ENCODE peak calls at places on chromosomes 3 and 15, in five cellular contexts. N is epithelial cell of esophagus, V is suprapubic skin, T is upper lobe of right lung, O is WERI-Rb-1. D is an unnamed sample.

GRCh38 chr15:67188551-67189218 is 65.8 kb downstream of the AAGAB start:
- DNase-seq in N (no peak), V (no peak), T (no peak), O (no peak), D (no peak)

GRCh38 chr3:102143536-102143935 is 291.3 kb upstream of the ZPLD1 start:
- DNase-seq in N (peak; percentile 13), V (no peak), T (no peak), O (no peak), D (no peak)

GRCh38 chr3:156174229-156174847 is 54.0 kb downstream of the KCNAB1 start:
- DNase-seq in N (peak; percentile 75), V (no peak), T (no peak), O (no peak), D (no peak)

GRCh38 chr15:63408514-63408913 is 26.9 kb upstream of the CA12 start:
- DNase-seq in N (no peak), V (no peak), T (no peak), O (no peak), D (no peak)

GRCh38 chr15:41937568-41937923 is 34.8 kb downstream of the EHD4 start:
- DNase-seq in N (no peak), V (no peak), T (no peak), O (no peak), D (no peak)

GRCh38 chr15:22241451-22241850 is 161.1 kb downstream of the OR4M2 start:
- DNase-seq in N (no peak), V (no peak), T (no peak), O (no peak), D (no peak)

GRCh38 chr15:39807791-39808190 is 25.1 kb upstream of the FSIP1 start:
- DNase-seq in N (no peak), V (no peak), T (no peak), O (no peak), D (no peak)

GRCh38 chr3:139564290-139564861 is 24.8 kb upstream of the RBP1 start:
- DNase-seq in N (peak; percentile 47), V (no peak), T (no peak), O (peak; percentile 59), D (no peak)

GRCh38 chr3:18670755-18671154 is 245.6 kb upstream of the SATB1 start:
- DNase-seq in N (no peak), V (no peak), T (no peak), O (no peak), D (no peak)

GRCh38 chr15:65375871-65376552 is 1.8 kb downstream of the IGDCC3 start:
- DNase-seq in N (no peak), V (no peak), T (peak; percentile 37), O (no peak), D (no peak)
- H3K4me3 ChIP-seq in N (no peak overlapping the region), V (no peak overlapping the region), T (no peak overlapping the region), O (no peak overlapping the region), D (no peak overlapping the region)

GRCh38 chr3:126945171-126945721 is 37.7 kb upstream of the PLXNA1 start:
- DNase-seq in N (no peak), V (no peak), T (no peak), O (no peak), D (peak; percentile 22)
- TF ChIP-seq CTCF in N (no peak), V (no peak), T (no peak), O (peak; percentile 23), D (no peak)

GRCh38 chr3:48188266-48189201 is at the start of gene CDC25A:
- DNase-seq in N (peak; percentile 98), V (peak; percentile 98), T (peak; percentile 96), O (peak; percentile 99), D (peak; percentile 98)
- H3K4me3 ChIP-seq in N (peak within 1 kb of the TSS; percentile 78), V (peak within 1 kb of the TSS; percentile 62), T (peak within 1 kb of the TSS; percentile 85), O (peak within 1 kb of the TSS; percentile 95), D (peak within 1 kb of the TSS; percentile 81)

GRCh38 chr15:57527382-57528091 is 64.2 kb upstream of the MYZAP start:
- DNase-seq in N (peak; percentile 85), V (no peak), T (no peak), O (peak; percentile 54), D (no peak)
- TF ChIP-seq CTCF in N (peak; percentile 58), V (peak; percentile 45), T (peak; percentile 60), O (peak; percentile 51), D (peak; percentile 74)

DNA sequence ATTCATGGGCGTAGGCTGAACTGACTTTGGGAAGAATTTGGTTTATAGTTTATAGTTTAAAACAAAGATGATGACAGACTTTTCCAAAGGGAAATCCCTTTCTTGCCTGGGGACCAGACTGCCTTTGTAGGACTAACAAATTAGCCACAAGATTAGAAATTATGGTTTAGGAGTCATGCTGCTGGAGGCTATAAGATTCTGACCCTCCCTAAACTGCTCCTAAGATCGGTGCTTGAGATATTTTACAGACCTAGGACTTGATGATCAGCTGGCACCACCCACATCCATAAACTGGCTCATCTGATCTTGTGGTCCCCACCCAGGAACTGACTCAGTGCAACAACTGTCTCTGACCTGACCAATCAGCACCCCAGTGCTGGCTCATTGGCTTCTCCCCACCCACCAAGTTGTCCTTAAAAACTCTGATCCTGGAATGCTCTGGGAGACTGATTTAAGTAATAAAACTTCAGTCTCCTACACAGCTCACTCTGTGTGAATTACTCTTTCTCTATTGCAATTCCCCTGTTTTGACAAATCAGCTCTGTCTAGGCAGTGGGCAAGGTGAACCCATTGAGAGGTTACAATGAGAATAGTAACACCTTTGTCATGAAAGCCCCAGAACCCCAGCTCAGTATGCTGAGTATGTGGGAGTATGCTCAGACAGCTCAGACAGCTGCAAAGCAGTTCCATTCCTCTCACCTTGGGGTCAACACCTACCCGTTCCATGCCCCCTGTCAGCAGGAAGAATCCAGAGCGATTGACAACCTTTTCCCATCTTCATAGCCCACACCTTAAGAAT is 51.6 kb upstream of the C15orf39 start:
- DNase-seq in N (peak; percentile 82), V (no peak), T (no peak), O (no peak), D (no peak)
- H3K4me3 ChIP-seq in N (no peak overlapping the region), V (no peak overlapping the region), T (no peak overlapping the region), O (no peak overlapping the region), D (no peak overlapping the region)

GRCh38 chr3:7289113-7289512 is 428.2 kb downstream of the GRM7 start:
- DNase-seq in N (no peak), V (no peak), T (no peak), O (no peak), D (no peak)

GRCh38 chr3:7282988-7283387 is 422.1 kb downstream of the GRM7 start:
- DNase-seq in N (no peak), V (no peak), T (no peak), O (no peak), D (no peak)

GRCh38 chr3:7288133-7288532 is 427.2 kb downstream of the GRM7 start:
- DNase-seq in N (no peak), V (no peak), T (no peak), O (no peak), D (no peak)

GRCh38 chr3:7290062-7290825 is 429.3 kb downstream of the GRM7 start:
- DNase-seq in N (no peak), V (no peak), T (no peak), O (no peak), D (no peak)

DNA sequence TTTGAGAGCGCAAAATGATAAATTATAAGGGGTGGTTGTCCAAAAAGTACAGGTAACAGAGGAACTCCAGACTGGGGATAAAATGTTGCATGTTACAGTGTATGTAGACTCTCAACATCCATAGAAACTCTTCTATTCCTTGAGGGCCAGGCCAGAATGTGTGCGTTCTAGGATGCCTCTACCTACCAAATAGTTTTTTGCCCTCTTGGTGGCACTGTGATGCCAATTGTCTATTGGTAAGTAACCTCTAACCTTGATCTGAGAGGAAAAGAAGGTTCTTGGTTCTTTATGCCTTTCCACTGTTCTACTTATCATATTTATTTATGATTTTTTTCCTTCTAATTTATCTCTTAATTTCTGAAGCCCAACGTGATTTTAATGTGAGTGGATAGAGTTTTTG is 424.6 kb downstream of the GRM7 start:
- DNase-seq in N (peak; percentile 27), V (no peak), T (no peak), O (peak; percentile 18), D (no peak)
- TF ChIP-seq CTCF in N (peak; percentile 37), V (no peak), T (peak; percentile 39), O (peak; percentile 17), D (peak; percentile 26)

GRCh38 chr3:178540184-178540583 is 3.9 kb downstream of the KCNMB2 start:
- DNase-seq in N (no peak), V (no peak), T (no peak), O (no peak), D (no peak)

GRCh38 chr3:178538065-178538464 is 1.8 kb downstream of the KCNMB2 start:
- DNase-seq in N (no peak), V (no peak), T (no peak), O (no peak), D (no peak)

GRCh38 chr3:178536271-178537079 is at the start of gene KCNMB2:
- DNase-seq in N (no peak), V (no peak), T (no peak), O (no peak), D (no peak)

GRCh38 chr3:178532414-178532813 is 3.8 kb upstream of the KCNMB2 start:
- DNase-seq in N (no peak), V (no peak), T (no peak), O (no peak), D (no peak)

DNA sequence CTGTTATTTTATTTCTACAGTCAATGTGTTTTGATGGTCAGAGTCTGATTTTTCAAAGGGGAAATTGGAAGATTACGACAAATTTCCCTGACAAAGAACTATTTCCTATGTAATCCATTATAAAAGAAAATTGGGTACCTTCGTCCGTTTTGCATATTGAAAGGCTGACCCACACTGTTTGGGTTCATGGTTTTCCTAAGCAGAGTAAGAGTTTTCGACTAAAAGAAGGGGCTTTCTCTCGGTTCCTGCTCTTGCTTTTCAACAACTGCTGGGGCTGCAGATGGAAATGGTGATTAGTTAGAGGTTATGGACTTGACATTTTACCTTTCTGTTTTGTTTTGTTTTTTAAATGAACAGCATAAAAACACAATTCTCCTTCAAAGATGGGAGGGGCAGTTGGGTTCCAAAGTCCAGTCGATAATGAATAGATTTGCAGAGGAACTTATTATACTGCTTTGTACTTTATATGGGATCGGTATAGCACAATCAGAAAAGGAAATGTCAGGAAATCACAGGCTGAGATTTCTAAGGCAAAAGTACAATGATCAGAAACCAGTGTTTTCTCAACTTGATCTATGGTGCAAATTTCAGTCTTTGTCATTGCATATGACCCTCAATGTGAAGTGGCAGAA is 1.0 kb downstream of the KCNMB2 start:
- DNase-seq in N (no peak), V (no peak), T (no peak), O (no peak), D (no peak)
- H3K4me3 ChIP-seq in N (no peak overlapping the region), V (peak overlapping the region; percentile 45), T (peak overlapping the region; percentile 39), O (no peak overlapping the region), D (peak overlapping the region; percentile 66)

D was measured in kidney.